ENCODE peak calls at places on chromosomes 1 and 21, in eight cellular contexts. G is ovary; O is amniotic epithelial cell; B is NCI-H460; H is fibroblast of the conjunctiva; F is HTR-8/SVneo; U is stimulated activated CD4-positive, alpha-beta T cell treated with anti-CD3 and anti-CD28 coated beads, Interleukin-1b, Interleukin-23, amount 100 ng/mL, for 4 hours; N is T-helper 1 cell. R is an unnamed sample.
A peak's percentile ranks its signal among the peaks of the same experiment; 100 is the strongest.

GRCh38 chr1:9842781-9843575 is 19.2 kb upstream of the CLSTN1 start:
- DNase-seq in H (no peak), G (no peak), O (no peak), F (no peak), N (no peak), U (no peak), B (no peak), R (peak; percentile 24)

GRCh38 chr1:183019860-183020259 is 3.4 kb upstream of the LAMC1 start:
- DNase-seq in O (peak; percentile 55), H (no peak), U (no peak), B (no peak), G (no peak), N (no peak), F (no peak), R (peak; percentile 21)

GRCh38 chr1:156540955-156541354 is 31.4 kb downstream of the IQGAP3 start:
- DNase-seq in O (peak; percentile 18), B (no peak), N (no peak), U (no peak), G (no peak), F (no peak), H (no peak), R (no peak)

GRCh38 chr1:5770981-5771765 is 221.1 kb downstream of the NPHP4 start:
- DNase-seq in N (no peak), F (peak; percentile 10), H (no peak), B (no peak), O (no peak), G (peak; percentile 57), U (no peak), R (no peak)

GRCh38 chr1:232950919-232951579 is 638 bp downstream of the NTPCR start:
- DNase-seq in F (peak; percentile 26), B (peak; percentile 26), U (no peak), G (no peak), N (peak; percentile 36), O (peak; percentile 41), H (no peak), R (peak; percentile 30)

GRCh38 chr21:17858764-17859163 is 39.6 kb upstream of the C21orf91 start:
- DNase-seq in U (no peak), G (no peak), H (no peak), B (no peak), O (no peak), F (no peak), N (no peak), R (no peak)

GRCh38 chr1:81949421-81949820 is 148.7 kb downstream of the ADGRL2 start:
- DNase-seq in N (no peak), U (no peak), G (no peak), B (no peak), H (no peak), F (no peak), O (no peak), R (no peak)

GRCh38 chr21:38039841-38040240 is 123.6 kb upstream of the KCNJ6 start:
- DNase-seq in N (no peak), H (no peak), U (no peak), G (no peak), O (no peak), F (no peak), B (no peak), R (no peak)

GRCh38 chr1:86648255-86648654 is 56.1 kb upstream of the SH3GLB1 start:
- DNase-seq in N (no peak), F (peak; percentile 5), G (no peak), B (no peak), O (peak; percentile 61), U (no peak), H (peak; percentile 26), R (peak; percentile 7)

GRCh38 chr1:152739841-152740240 is 18.0 kb upstream of the KPRP start:
- DNase-seq in B (no peak), O (no peak), N (no peak), U (no peak), F (no peak), H (no peak), G (no peak), R (no peak)

GRCh38 chr1:234579967-234580366 is 30.0 kb downstream of the IRF2BP2 start:
- DNase-seq in N (peak; percentile 27), G (no peak), B (no peak), O (peak; percentile 29), H (no peak), F (no peak), U (no peak), R (no peak)

GRCh38 chr1:157119008-157119407 is 19.2 kb downstream of the ETV3 start:
- DNase-seq in G (no peak), F (no peak), N (no peak), U (no peak), H (no peak), O (no peak), B (no peak), R (no peak)

GRCh38 chr1:203842559-203842876 is 18.9 kb upstream of the SNRPE start:
- DNase-seq in H (no peak), B (no peak), F (no peak), U (no peak), O (no peak), N (no peak), G (no peak), R (no peak)

GRCh38 chr1:204464174-204464573 is 30.4 kb downstream of the PIK3C2B start:
- DNase-seq in H (no peak), N (peak; percentile 14), G (no peak), B (no peak), U (no peak), O (no peak), F (no peak), R (no peak)

GRCh38 chr1:167683641-167684502 is 37.9 kb upstream of the MPZL1 start:
- DNase-seq in G (no peak), B (no peak), F (no peak), H (no peak), U (no peak), O (no peak), N (no peak), R (peak; percentile 78)

GRCh38 chr1:232684331-232685105 is 54.6 kb upstream of the SIPA1L2 start:
- DNase-seq in B (no peak), G (no peak), N (no peak), U (no peak), H (no peak), O (peak; percentile 39), F (no peak), R (no peak)

GRCh38 chr1:40034869-40035268 is 5.7 kb upstream of the CAP1 start:
- DNase-seq in N (no peak), G (no peak), O (no peak), U (no peak), F (no peak), B (no peak), H (no peak), R (no peak)

GRCh38 chr1:205577874-205578658 is 53.7 kb downstream of the ELK4 start:
- DNase-seq in O (peak; percentile 56), U (no peak), G (no peak), F (no peak), B (no peak), H (no peak), N (no peak), R (no peak)

GRCh38 chr1:35371506-35371905 is 103.0 kb downstream of the ZMYM4 start:
- DNase-seq in G (no peak), H (no peak), N (no peak), O (peak; percentile 24), U (no peak), F (no peak), B (no peak), R (no peak)

GRCh38 chr1:220315070-220315839 is 43.0 kb upstream of the RAB3GAP2 start:
- DNase-seq in B (no peak), U (no peak), F (no peak), G (no peak), O (no peak), H (no peak), N (no peak), R (no peak)

GRCh38 chr1:176656257-176656995 is 193.5 kb downstream of the PAPPA2 start:
- DNase-seq in F (no peak), G (no peak), N (no peak), U (no peak), H (peak; percentile 13), O (no peak), B (no peak), R (no peak)

GRCh38 chr1:222530852-222531251 is 17.1 kb downstream of the HHIPL2 start:
- DNase-seq in O (no peak), F (no peak), G (no peak), H (no peak), N (no peak), U (no peak), B (no peak), R (no peak)

GRCh38 chr1:245549981-245550701 is 395.4 kb downstream of the KIF26B start:
- DNase-seq in F (no peak), O (no peak), N (no peak), B (no peak), G (no peak), H (no peak), U (no peak), R (no peak)

GRCh38 chr1:72366473-72366872 is 84.1 kb upstream of the NEGR1 start:
- DNase-seq in H (peak; percentile 2), O (peak; percentile 81), N (peak; percentile 2), F (no peak), B (peak; percentile 40), U (no peak), G (no peak), R (peak; percentile 7)

GRCh38 chr1:214349781-214350180 is 68.8 kb downstream of the SMYD2 start:
- DNase-seq in B (no peak), N (no peak), H (no peak), G (no peak), O (peak; percentile 77), F (peak; percentile 56), U (no peak), R (no peak)

GRCh38 chr1:157595356-157595755 is 2.5 kb downstream of the FCRL4 start:
- DNase-seq in G (no peak), O (no peak), B (no peak), N (no peak), H (no peak), U (no peak), F (no peak), R (no peak)

GRCh38 chr1:154962238-154962678 is 676 bp upstream of the PYGO2 start:
- DNase-seq in U (no peak), B (no peak), N (no peak), O (peak; percentile 15), H (no peak), G (no peak), F (no peak), R (peak; percentile 46)